ENCODE peak calls at places on chromosomes 5 and 9, in six cellular contexts. One of them, this sample, is unnamed.

GRCh38 chr5:149456597-149457392 is 77.7 kb upstream of the IL17B start:
- DNase-seq in AG04450: no peak
- DNase-seq in NCI-H1105 treated with DMSO at 0.1 percent for 48 hours: no peak
- DNase-seq in left lung: no peak
- DNase-seq in K562: peak
- DNase-seq in stimulated activated CD4-positive, alpha-beta T cell treated with anti-CD3 and anti-CD28 coated beads, Interleukin-15, amount 100 ng/mL, for 24 hours: no peak
- DNase-seq in this sample: no peak

GRCh38 chr5:28104080-28104479 is 1065.7 kb upstream of the CDH9 start:
- DNase-seq in left lung: no peak
- DNase-seq in K562: no peak
- DNase-seq in NCI-H1105 treated with DMSO at 0.1 percent for 48 hours: no peak
- DNase-seq in stimulated activated CD4-positive, alpha-beta T cell treated with anti-CD3 and anti-CD28 coated beads, Interleukin-15, amount 100 ng/mL, for 24 hours: no peak
- DNase-seq in AG04450: no peak
- DNase-seq in this sample: no peak

GRCh38 chr5:132510076-132510475 is 19.5 kb upstream of the IRF1 start:
- DNase-seq in K562: no peak
- DNase-seq in left lung: no peak
- DNase-seq in AG04450: peak
- DNase-seq in NCI-H1105 treated with DMSO at 0.1 percent for 48 hours: no peak
- DNase-seq in stimulated activated CD4-positive, alpha-beta T cell treated with anti-CD3 and anti-CD28 coated beads, Interleukin-15, amount 100 ng/mL, for 24 hours: no peak
- DNase-seq in this sample: no peak

GRCh38 chr9:132185164-132186009 is 23.5 kb downstream of the NTNG2 start:
- DNase-seq in K562: peak
- DNase-seq in AG04450: no peak
- DNase-seq in NCI-H1105 treated with DMSO at 0.1 percent for 48 hours: no peak
- DNase-seq in left lung: no peak
- DNase-seq in stimulated activated CD4-positive, alpha-beta T cell treated with anti-CD3 and anti-CD28 coated beads, Interleukin-15, amount 100 ng/mL, for 24 hours: no peak
- DNase-seq in this sample: no peak

GRCh38 chr5:173010547-173011464 is 27.2 kb downstream of the ATP6V0E1 start:
- DNase-seq in left lung: no peak
- DNase-seq in NCI-H1105 treated with DMSO at 0.1 percent for 48 hours: no peak
- DNase-seq in AG04450: no peak
- DNase-seq in stimulated activated CD4-positive, alpha-beta T cell treated with anti-CD3 and anti-CD28 coated beads, Interleukin-15, amount 100 ng/mL, for 24 hours: no peak
- DNase-seq in K562: peak
- DNase-seq in this sample: peak

GRCh38 chr5:78594014-78594413 is 54.6 kb downstream of the LHFPL2 start:
- DNase-seq in stimulated activated CD4-positive, alpha-beta T cell treated with anti-CD3 and anti-CD28 coated beads, Interleukin-15, amount 100 ng/mL, for 24 hours: no peak
- DNase-seq in K562: no peak
- DNase-seq in AG04450: no peak
- DNase-seq in NCI-H1105 treated with DMSO at 0.1 percent for 48 hours: no peak
- DNase-seq in left lung: no peak
- DNase-seq in this sample: no peak

GRCh38 chr9:134708672-134709038 is 67.1 kb downstream of the COL5A1 start:
- DNase-seq in K562: no peak
- DNase-seq in stimulated activated CD4-positive, alpha-beta T cell treated with anti-CD3 and anti-CD28 coated beads, Interleukin-15, amount 100 ng/mL, for 24 hours: no peak
- DNase-seq in left lung: peak
- DNase-seq in NCI-H1105 treated with DMSO at 0.1 percent for 48 hours: no peak
- DNase-seq in AG04450: no peak
- DNase-seq in this sample: no peak

GRCh38 chr5:113807384-113808053 is 294.0 kb downstream of the YTHDC2 start:
- DNase-seq in K562: no peak
- DNase-seq in stimulated activated CD4-positive, alpha-beta T cell treated with anti-CD3 and anti-CD28 coated beads, Interleukin-15, amount 100 ng/mL, for 24 hours: no peak
- DNase-seq in AG04450: no peak
- DNase-seq in left lung: no peak
- DNase-seq in NCI-H1105 treated with DMSO at 0.1 percent for 48 hours: no peak
- DNase-seq in this sample: no peak

GRCh38 chr5:32520995-32521394 is 64.4 kb upstream of the SUB1 start:
- DNase-seq in stimulated activated CD4-positive, alpha-beta T cell treated with anti-CD3 and anti-CD28 coated beads, Interleukin-15, amount 100 ng/mL, for 24 hours: no peak
- DNase-seq in left lung: no peak
- DNase-seq in AG04450: no peak
- DNase-seq in K562: no peak
- DNase-seq in NCI-H1105 treated with DMSO at 0.1 percent for 48 hours: no peak
- DNase-seq in this sample: no peak